ENCODE peak calls at places on chromosomes 13 and 19, in eight cellular contexts. Z is PC-3; H is colonic mucosa; I is effector memory CD4-positive, alpha-beta T cell; M is suprapubic skin; F is CD4-positive, CD25-positive, alpha-beta regulatory T cell; U is CD8-positive, alpha-beta memory T cell; O is heart right ventricle. Q is an unnamed sample.

GRCh38 chr19:29841559-29842367 is 30.0 kb downstream of the CCNE1 start:
- DNase-seq in Z (peak; percentile 44), H (peak; percentile 31), I (no peak), M (no peak), F (no peak), U (no peak), O (peak; percentile 15), Q (no peak)

GRCh38 chr19:16428372-16429036 is 43.3 kb downstream of the EPS15L1 start:
- DNase-seq in Z (no peak), H (no peak), I (no peak), M (no peak), F (peak; percentile 25), U (no peak), O (no peak), Q (no peak)

GRCh38 chr19:57002765-57003164 is 117.0 kb upstream of the USP29 start:
- DNase-seq in Z (no peak), H (no peak), I (no peak), M (no peak), F (no peak), U (no peak), O (no peak), Q (no peak)

GRCh38 chr13:25775986-25776385 is 275.8 kb downstream of the SHISA2 start:
- DNase-seq in Z (no peak), H (no peak), I (no peak), M (no peak), F (no peak), U (no peak), O (no peak), Q (no peak)

GRCh38 chr13:40987606-40988280 is 31.4 kb downstream of the ELF1 start:
- DNase-seq in Z (no peak), H (no peak), I (no peak), M (no peak), F (no peak), U (no peak), O (no peak), Q (no peak)

GRCh38 chr13:30359999-30360398 is 52.6 kb upstream of the KATNAL1 start:
- DNase-seq in Z (no peak), H (no peak), I (no peak), M (no peak), F (no peak), U (no peak), O (no peak), Q (no peak)

GRCh38 chr13:38821753-38822551 is 135.1 kb downstream of the FREM2 start:
- DNase-seq in Z (no peak), H (no peak), I (no peak), M (no peak), F (no peak), U (no peak), O (no peak), Q (no peak)

GRCh38 chr13:92354583-92354982 is 872.0 kb upstream of the GPC6 start:
- DNase-seq in Z (no peak), H (no peak), I (no peak), M (no peak), F (no peak), U (no peak), O (no peak), Q (no peak)

GRCh38 chr13:43879323-43880181 is at the start of the genes CCDC122 and LACC1:
- DNase-seq in Z (peak; percentile 70), H (peak; percentile 78), I (peak; percentile 68), M (peak; percentile 91), F (peak; percentile 62), U (peak; percentile 83), O (peak; percentile 79), Q (peak; percentile 82)

GRCh38 chr13:49922301-49922700 is 13.8 kb downstream of the SPRYD7 start:
- DNase-seq in Z (no peak), H (no peak), I (no peak), M (no peak), F (no peak), U (no peak), O (no peak), Q (no peak)

GRCh38 chr13:82740442-82740841 is 1141.8 kb downstream of the SLITRK1 start:
- DNase-seq in Z (no peak), H (no peak), I (no peak), M (no peak), F (no peak), U (no peak), O (no peak), Q (no peak)

GRCh38 chr19:46082728-46083050 is 41.8 kb downstream of the IGFL3 start:
- DNase-seq in Z (peak; percentile 47), H (no peak), I (no peak), M (no peak), F (no peak), U (no peak), O (no peak), Q (no peak)

GRCh38 chr19:9353011-9353410 is 9.8 kb upstream of the ZNF177 start:
- DNase-seq in Z (peak; percentile 16), H (no peak), I (no peak), M (no peak), F (no peak), U (no peak), O (no peak), Q (no peak)

DNA sequence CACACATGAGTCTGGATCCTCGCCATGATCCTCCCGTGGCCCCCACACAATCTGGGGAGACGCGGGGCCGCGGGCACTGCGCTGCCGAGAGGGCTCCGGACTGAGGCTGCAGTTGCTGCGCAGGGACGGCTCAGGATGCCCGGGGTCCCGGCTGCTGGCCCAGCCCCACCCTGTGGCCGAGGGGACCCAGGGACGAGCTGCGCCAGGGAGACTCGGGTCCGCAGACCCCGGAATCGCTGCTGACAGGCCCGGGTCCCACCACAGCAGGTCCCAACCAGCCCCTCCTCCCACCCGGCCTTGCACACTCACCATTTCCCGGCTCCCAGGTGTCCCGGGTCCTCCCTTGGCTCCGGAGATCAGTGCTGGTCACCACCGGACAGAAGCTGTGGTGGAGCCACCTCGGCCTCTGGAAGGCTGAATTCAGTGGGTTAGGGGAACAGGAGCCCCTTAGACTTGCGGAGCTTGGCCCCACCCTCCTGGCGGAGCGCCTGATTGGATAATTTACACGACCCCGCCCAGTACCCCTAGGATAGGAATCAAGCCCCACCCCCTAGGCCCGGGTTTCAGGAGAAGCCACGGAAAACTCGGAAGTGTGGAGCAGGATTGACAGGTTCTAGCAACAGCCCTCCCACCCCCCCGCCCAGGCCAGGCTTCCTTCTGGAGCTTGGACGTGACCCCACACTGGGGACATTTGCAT is 57.4 kb downstream of the ZNF44 start:
- DNase-seq in Z (no peak), H (no peak), I (no peak), M (no peak), F (no peak), U (peak; percentile 47), O (no peak), Q (no peak)
- H3K4me3 ChIP-seq in Z (no peak overlapping the region), H (no peak overlapping the region), I (no peak overlapping the region), M (no peak overlapping the region), F (no peak overlapping the region), U (no peak overlapping the region), O (no peak overlapping the region), Q (no peak overlapping the region)

DNA sequence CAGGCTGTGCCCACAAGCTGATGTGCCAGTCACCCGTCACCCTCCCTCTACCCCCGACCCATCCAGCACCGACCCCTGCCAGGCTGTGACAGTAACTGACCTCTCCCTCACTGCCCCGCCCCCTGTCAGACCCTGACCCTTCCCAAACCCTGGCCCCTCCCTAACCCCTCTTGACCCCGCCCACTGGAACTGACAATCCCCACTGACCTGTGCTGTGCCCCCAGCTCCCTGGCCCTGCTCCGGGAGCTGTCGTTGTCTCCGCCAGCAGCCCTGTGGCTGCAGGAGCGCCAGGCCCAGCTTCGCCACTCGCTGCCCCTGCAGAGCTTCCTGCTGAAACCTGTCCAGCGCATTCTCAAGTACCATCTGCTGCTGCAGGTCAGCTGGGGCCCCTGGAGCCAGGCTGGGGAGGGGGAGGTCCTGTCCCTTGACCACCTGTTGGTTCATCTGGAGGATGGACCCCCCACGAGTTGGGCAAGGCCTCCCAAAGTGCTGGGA is 4.2 kb downstream of the PLEKHG2 start:
- DNase-seq in Z (no peak), H (no peak), I (no peak), M (peak; percentile 82), F (no peak), U (no peak), O (no peak), Q (no peak)
- H3K27ac ChIP-seq in Z (no peak overlapping the region), H (no peak overlapping the region), I (no peak overlapping the region), M (no peak overlapping the region), F (no peak overlapping the region), U (no peak overlapping the region), O (no peak overlapping the region), Q (no peak overlapping the region)

GRCh38 chr19:50644315-50644915 is 4.7 kb upstream of the SYT3 start:
- DNase-seq in Z (no peak), H (no peak), I (no peak), M (no peak), F (no peak), U (no peak), O (no peak), Q (no peak)

GRCh38 chr19:50636317-50637085 is 3.2 kb downstream of the SYT3 start:
- DNase-seq in Z (no peak), H (no peak), I (no peak), M (no peak), F (no peak), U (no peak), O (no peak), Q (no peak)

GRCh38 chr19:50640368-50640767 is 687 bp upstream of the SYT3 start:
- DNase-seq in Z (no peak), H (no peak), I (no peak), M (no peak), F (no peak), U (no peak), O (no peak), Q (no peak)

GRCh38 chr19:50638576-50638975 is 1.1 kb downstream of the SYT3 start:
- DNase-seq in Z (no peak), H (no peak), I (no peak), M (no peak), F (no peak), U (no peak), O (no peak), Q (no peak)

DNA sequence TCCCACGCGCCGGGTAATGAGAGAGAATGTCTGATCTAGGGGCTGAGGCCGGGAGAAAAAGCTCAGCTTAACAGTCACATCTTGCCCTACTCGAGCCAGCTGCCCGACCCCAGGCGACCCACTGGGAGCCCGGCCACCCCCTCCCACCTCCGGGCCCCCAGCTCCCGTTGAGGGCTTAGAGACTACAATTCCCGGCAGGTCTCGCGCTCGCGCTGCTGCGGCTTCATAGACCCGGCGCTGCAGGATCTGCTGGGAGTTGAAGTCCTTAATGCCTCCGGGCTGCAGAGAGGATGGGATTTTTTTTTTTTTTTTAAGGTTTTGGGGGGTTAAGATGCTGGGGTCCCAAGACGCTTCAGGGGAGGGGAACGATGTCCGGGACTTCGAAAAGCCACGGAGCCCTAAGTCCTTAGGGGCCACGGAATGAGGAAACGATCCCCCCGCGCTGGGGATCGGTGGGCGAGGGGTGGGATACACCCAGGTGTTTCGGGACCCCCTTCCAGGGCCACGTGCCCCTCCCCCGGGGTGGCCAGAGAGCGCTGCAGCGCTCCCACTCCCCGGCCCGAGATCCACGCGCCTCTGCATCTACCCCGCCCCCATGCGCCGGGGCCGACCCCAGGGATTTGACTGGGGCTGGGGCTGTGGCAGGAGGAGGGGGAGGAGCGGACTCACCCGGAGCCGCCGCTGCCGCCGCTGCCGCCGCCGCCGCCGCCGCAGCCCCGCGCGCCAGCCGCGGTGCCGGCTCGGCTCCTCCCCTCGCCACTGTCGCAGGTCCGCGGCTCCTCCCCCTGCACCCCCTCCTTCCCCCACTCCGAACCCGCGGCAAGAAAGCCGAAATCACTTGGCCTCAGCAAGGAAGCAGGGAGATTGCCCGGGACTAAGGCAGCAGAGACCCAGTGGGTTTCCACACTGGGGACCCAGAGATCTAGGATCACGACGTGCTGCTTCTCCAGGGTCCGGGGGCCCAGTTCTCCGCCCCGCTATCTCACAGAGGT is at the start of gene SYT3:
- DNase-seq in Z (peak; percentile 33), H (no peak), I (no peak), M (no peak), F (no peak), U (no peak), O (peak; percentile 28), Q (peak; percentile 23)
- H3K4me3 ChIP-seq in Z (peak within 1 kb of the TSS; percentile 58), H (no peak within 1 kb of the TSS), I (no peak within 1 kb of the TSS), M (peak within 1 kb of the TSS; percentile 53), F (no peak within 1 kb of the TSS), U (no peak within 1 kb of the TSS), O (peak within 1 kb of the TSS; percentile 55), Q (no peak within 1 kb of the TSS)

GRCh38 chr19:38045554-38046253 is 138.7 kb downstream of the SIPA1L3 start:
- DNase-seq in Z (no peak), H (no peak), I (no peak), M (no peak), F (no peak), U (no peak), O (no peak), Q (no peak)
- H3K27ac ChIP-seq in Z (no peak overlapping the region), H (no peak overlapping the region), I (no peak overlapping the region), M (no peak overlapping the region), F (no peak overlapping the region), U (no peak overlapping the region), O (no peak overlapping the region), Q (no peak overlapping the region)